ENCODE peak calls at places on chromosomes 13 and 19, in ten cellular contexts. B is stimulated activated CD4-positive, alpha-beta T cell treated with anti-CD3 and anti-CD28 coated beads, TNF-alpha, amount 100 ng/mL, for 24 hours; J is AG20443; Q is stimulated activated CD8-positive, alpha-beta memory T cell treated with anti-CD3 and anti-CD28 coated beads, Interleukin-2, amount 100 ng/mL, for 1 hour; R is GM03348; D is SJSA1; L is RWPE2; Z is GM04504; I is stimulated activated naive CD4-positive, alpha-beta T cell treated with Interleukin-2 at 50 U/mL for 16 hours; U is nucleus accumbens. Y is an unnamed sample.

GRCh38 chr13:52743988-52744387 is 4.4 kb upstream of the CNMD start:
- DNase-seq in Q (no peak), J (no peak), L (no peak), R (no peak), D (no peak), B (no peak), U (no peak), I (no peak), Z (no peak), Y (no peak)

GRCh38 chr13:42985312-42986175 is 6.5 kb downstream of the EPSTI1 start:
- DNase-seq in L (no peak), R (peak), Q (no peak), J (no peak), Z (no peak), D (no peak), U (no peak), I (no peak), B (no peak), Y (no peak)

GRCh38 chr13:49046534-49046933 is 70.8 kb downstream of the FNDC3A start:
- DNase-seq in J (peak), B (no peak), D (no peak), L (no peak), Q (no peak), Z (no peak), U (no peak), R (peak), I (no peak), Y (no peak)

GRCh38 chr19:7006305-7006704 is 14.9 kb downstream of the MBD3L2B start:
- DNase-seq in R (no peak), J (no peak), B (no peak), U (no peak), L (no peak), Z (no peak), I (no peak), Q (no peak), D (no peak), Y (no peak)

GRCh38 chr13:72745260-72745659 is 17.5 kb downstream of the BORA start:
- DNase-seq in I (no peak), B (no peak), Z (no peak), L (no peak), Q (no peak), D (no peak), R (no peak), U (no peak), J (no peak), Y (no peak)

GRCh38 chr19:10223488-10224213 is 7.5 kb downstream of the S1PR2 start:
- DNase-seq in R (no peak), L (no peak), B (no peak), D (no peak), J (no peak), U (no peak), Z (no peak), Q (no peak), I (no peak), Y (no peak)

GRCh38 chr19:58361900-58362271 is 665 bp downstream of the ZNF497 start:
- DNase-seq in B (peak), U (no peak), J (peak), L (no peak), I (peak), D (peak), Q (no peak), Z (no peak), R (no peak), Y (no peak)

GRCh38 chr19:33396701-33397535 is 23.4 kb downstream of the CEBPG start:
- DNase-seq in D (peak), J (no peak), Q (no peak), Z (no peak), B (no peak), U (no peak), I (no peak), L (peak), R (no peak), Y (no peak)

GRCh38 chr19:34298891-34299510 is 44.6 kb downstream of the GARRE1 start:
- DNase-seq in Q (no peak), Z (no peak), R (no peak), J (no peak), D (no peak), I (no peak), U (no peak), L (no peak), B (no peak), Y (no peak)

GRCh38 chr13:42524487-42525034 is 49.4 kb upstream of the TNFSF11 start:
- DNase-seq in R (no peak), I (no peak), J (no peak), L (no peak), D (no peak), U (no peak), Z (no peak), Q (no peak), B (no peak), Y (no peak)

GRCh38 chr13:105063676-105064075 is 1471.8 kb downstream of the EFNB2 start:
- DNase-seq in B (no peak), J (no peak), D (no peak), L (no peak), U (no peak), Z (no peak), I (no peak), R (no peak), Q (no peak), Y (no peak)

GRCh38 chr13:80605743-80606142 is 264.8 kb upstream of the SPRY2 start:
- DNase-seq in B (no peak), D (no peak), J (no peak), Z (no peak), L (no peak), Q (no peak), I (no peak), U (no peak), R (no peak), Y (no peak)

GRCh38 chr19:44202974-44203373 is 9.4 kb upstream of the ZNF227 start:
- DNase-seq in Z (no peak), L (no peak), D (no peak), U (no peak), B (no peak), Q (no peak), J (no peak), R (no peak), I (no peak), Y (no peak)

GRCh38 chr13:41674246-41674645 is 216.9 kb downstream of the RGCC start:
- DNase-seq in Z (no peak), R (no peak), J (no peak), B (no peak), Q (no peak), L (no peak), I (no peak), U (no peak), D (no peak), Y (no peak)

GRCh38 chr13:99281811-99282263 is 23.7 kb upstream of the GPR18 start:
- DNase-seq in D (peak), Z (peak), J (peak), U (no peak), Q (no peak), L (no peak), R (peak), I (peak), B (no peak), Y (no peak)

GRCh38 chr13:29439601-29440381 is 155.7 kb downstream of the SLC7A1 start:
- DNase-seq in B (no peak), R (no peak), L (no peak), I (no peak), J (no peak), Q (no peak), U (no peak), Z (no peak), D (no peak), Y (no peak)

GRCh38 chr19:56838930-56839664 is 1.4 kb downstream of the PEG3 start:
- DNase-seq in J (no peak), Q (no peak), R (no peak), U (peak), Z (no peak), B (no peak), L (peak), I (no peak), D (no peak), Y (no peak)

GRCh38 chr13:110499621-110500281 is 61.8 kb downstream of the RAB20 start:
- DNase-seq in Z (peak), U (no peak), R (peak), L (no peak), I (no peak), Q (no peak), B (no peak), J (peak), D (peak), Y (no peak)

GRCh38 chr19:342801-343421 is 1.7 kb downstream of the MIER2 start:
- DNase-seq in D (peak), Q (no peak), J (peak), I (no peak), L (peak), R (peak), U (no peak), Z (peak), B (no peak), Y (peak)

GRCh38 chr19:18657590-18658365 is 20.9 kb downstream of the KLHL26 start:
- DNase-seq in I (no peak), D (no peak), R (no peak), L (no peak), Q (no peak), J (peak), U (peak), Z (no peak), B (no peak), Y (no peak)

GRCh38 chr13:46134494-46134893 is 29.7 kb upstream of the CPB2 start:
- DNase-seq in U (no peak), J (no peak), D (no peak), Z (no peak), R (no peak), B (no peak), I (no peak), L (no peak), Q (no peak), Y (no peak)

GRCh38 chr19:51301266-51301665 is 10.2 kb upstream of the IGLON5 start:
- DNase-seq in L (no peak), B (no peak), Z (no peak), J (no peak), R (no peak), U (no peak), D (no peak), Q (no peak), I (no peak), Y (no peak)

GRCh38 chr19:40266912-40267600 is 18.1 kb downstream of the AKT2 start:
- DNase-seq in B (no peak), L (no peak), J (no peak), Z (no peak), I (no peak), R (no peak), Q (no peak), D (no peak), U (no peak), Y (no peak)

GRCh38 chr13:101398920-101399319 is 17.4 kb downstream of the NALCN start:
- DNase-seq in R (peak), J (peak), D (no peak), U (no peak), I (no peak), Z (no peak), B (no peak), L (no peak), Q (no peak), Y (no peak)

GRCh38 chr13:32914686-32915085 is 101.5 kb upstream of the KL start:
- DNase-seq in L (no peak), Z (no peak), D (no peak), Q (no peak), B (no peak), R (no peak), U (no peak), I (no peak), J (no peak), Y (no peak)

GRCh38 chr19:41426116-41426841 is 895 bp downstream of the B3GNT8 start:
- DNase-seq in U (no peak), I (no peak), L (no peak), B (no peak), R (no peak), J (no peak), Q (no peak), Z (no peak), D (no peak), Y (no peak)

GRCh38 chr13:41019027-41019487 is at the start of gene ELF1:
- DNase-seq in U (no peak), I (peak), R (peak), J (peak), Z (peak), Q (peak), B (peak), D (no peak), L (no peak), Y (no peak)

GRCh38 chr19:57271280-57271679 is 9.0 kb upstream of the ZNF460 start:
- DNase-seq in D (no peak), L (no peak), R (no peak), J (no peak), I (no peak), Q (no peak), B (no peak), U (no peak), Z (no peak), Y (no peak)

GRCh38 chr13:38804536-38804935 is 117.7 kb downstream of the FREM2 start:
- DNase-seq in J (no peak), U (no peak), L (no peak), Q (no peak), R (no peak), Z (no peak), D (no peak), B (no peak), I (no peak), Y (no peak)

GRCh38 chr19:16627194-16627927 is 643 bp downstream of the MED26 start:
- DNase-seq in Z (no peak), L (no peak), R (peak), U (no peak), J (peak), Q (no peak), D (no peak), B (no peak), I (no peak), Y (no peak)

GRCh38 chr19:3358392-3358918 is 7.9 kb upstream of the NFIC start:
- DNase-seq in Z (no peak), R (no peak), B (no peak), D (no peak), L (no peak), U (peak), I (peak), Q (no peak), J (no peak), Y (no peak)

GRCh38 chr19:48812094-48812929 is 1.5 kb upstream of the BCAT2 start:
- DNase-seq in J (peak), R (peak), B (no peak), Z (peak), Q (peak), U (peak), I (peak), L (no peak), D (peak), Y (no peak)

GRCh38 chr19:5627395-5627904 is 4.6 kb downstream of the SAFB start:
- DNase-seq in Z (no peak), B (no peak), L (no peak), U (no peak), J (peak), I (peak), D (no peak), R (no peak), Q (no peak), Y (no peak)

GRCh38 chr13:110116072-110116487 is 190.9 kb downstream of the COL4A1 start:
- DNase-seq in R (peak), J (peak), B (no peak), Q (no peak), U (no peak), D (peak), I (no peak), Z (no peak), L (peak), Y (no peak)

GRCh38 chr13:96229356-96229755 is 139.4 kb downstream of the HS6ST3 start:
- DNase-seq in R (no peak), Z (no peak), J (no peak), I (no peak), B (no peak), D (no peak), L (no peak), U (no peak), Q (no peak), Y (no peak)

GRCh38 chr13:40961224-40961623 is 57.9 kb downstream of the ELF1 start:
- DNase-seq in D (no peak), R (no peak), B (no peak), Z (no peak), L (no peak), Q (no peak), I (no peak), U (no peak), J (no peak), Y (no peak)

GRCh38 chr19:58330458-58330857 is 3.7 kb downstream of the ZSCAN22 start:
- DNase-seq in I (no peak), B (no peak), Q (no peak), L (no peak), Z (peak), R (peak), D (no peak), J (peak), U (peak), Y (no peak)

GRCh38 chr13:111267205-111267604 is 53.2 kb upstream of the TEX29 start:
- DNase-seq in U (no peak), B (no peak), D (peak), J (no peak), I (no peak), R (no peak), Z (no peak), L (no peak), Q (no peak), Y (no peak)

GRCh38 chr19:17118957-17119356 is 43.4 kb downstream of the MYO9B start:
- DNase-seq in U (no peak), Z (no peak), R (no peak), D (no peak), I (no peak), B (no peak), L (no peak), Q (no peak), J (no peak), Y (no peak)